ENCODE peak calls at places on chromosomes 3 and 15, in six cellular contexts. T is DMS153, E is Daoy, X is Ammon's horn, F is NCI-H2081, C is NCI-H1092. S is an unnamed sample.

GRCh38 chr3:138442433-138442832 is 8.0 kb downstream of the ESYT3 start:
- DNase-seq in X (no peak), C (no peak), T (no peak), E (peak), F (no peak), S (no peak)

GRCh38 chr15:72180771-72181324 is 16.7 kb downstream of the GRAMD2A start:
- DNase-seq in X (peak), F (no peak), E (no peak), C (no peak), T (no peak), S (no peak)

GRCh38 chr3:160193644-160194192 is 31.5 kb upstream of the C3orf80 start:
- DNase-seq in C (no peak), T (no peak), X (no peak), F (no peak), E (no peak), S (no peak)

GRCh38 chr15:101694261-101694660 is 30.0 kb downstream of the TARS3 start:
- DNase-seq in T (no peak), F (no peak), E (no peak), X (no peak), C (no peak), S (no peak)

GRCh38 chr3:126413693-126414080 is 19.0 kb downstream of the CFAP100 start:
- DNase-seq in C (no peak), F (no peak), T (no peak), X (no peak), E (no peak), S (no peak)

GRCh38 chr3:66297917-66298316 is 77.1 kb downstream of the SLC25A26 start:
- DNase-seq in C (no peak), X (no peak), E (peak), F (no peak), T (no peak), S (no peak)

GRCh38 chr3:113264249-113264648 is 52.9 kb downstream of the BOC start:
- DNase-seq in C (peak), X (peak), F (peak), E (no peak), T (peak), S (no peak)

GRCh38 chr3:127392146-127392470 is 104.3 kb upstream of the PRR20G start:
- DNase-seq in C (no peak), T (no peak), E (no peak), X (no peak), F (no peak), S (no peak)

GRCh38 chr3:195196266-195196665 is 74.7 kb downstream of the XXYLT1 start:
- DNase-seq in T (no peak), F (no peak), C (no peak), X (no peak), E (peak), S (no peak)

GRCh38 chr3:156469456-156469855 is 85.5 kb downstream of the SSR3 start:
- DNase-seq in F (no peak), X (no peak), C (no peak), E (no peak), T (no peak), S (no peak)

GRCh38 chr15:82570721-82571519 is 30.7 kb upstream of the RPS17 start:
- DNase-seq in X (peak), F (no peak), C (no peak), E (peak), T (no peak), S (no peak)

GRCh38 chr3:149494759-149495580 is 20.5 kb downstream of the TM4SF4 start:
- DNase-seq in T (no peak), F (no peak), C (no peak), E (peak), X (no peak), S (no peak)

GRCh38 chr3:129650256-129650872 is 43.9 kb upstream of the PLXND1 start:
- DNase-seq in T (no peak), E (peak), C (no peak), F (peak), X (peak), S (peak)

GRCh38 chr3:144810150-144810549 is 838.5 kb downstream of the DIPK2A start:
- DNase-seq in X (no peak), E (no peak), F (no peak), C (no peak), T (no peak), S (no peak)

GRCh38 chr3:152298393-152299242 is 29.9 kb downstream of the MBNL1 start:
- DNase-seq in X (peak), E (peak), C (peak), F (peak), T (peak), S (peak)

GRCh38 chr3:192409838-192410683 is 317.3 kb downstream of the FGF12 start:
- DNase-seq in F (peak), C (peak), X (peak), E (peak), T (peak), S (no peak)

GRCh38 chr3:140699516-140700231 is 21.8 kb downstream of the TRIM42 start:
- DNase-seq in C (no peak), F (no peak), X (no peak), E (no peak), T (no peak), S (no peak)

GRCh38 chr15:89809093-89809786 is 5.4 kb downstream of the ANPEP start:
- DNase-seq in C (no peak), T (no peak), F (no peak), E (peak), X (no peak), S (no peak)